ENCODE peak calls at places on chromosomes 2 and 18, in four cellular contexts. One of them, this sample, is unnamed.

GRCh38 chr2:65165595-65165994 is 35.7 kb upstream of the RAB1A start:
- DNase-seq in NB4: peak
- DNase-seq in lower lobe of right lung: no peak
- DNase-seq in epithelial cell of esophagus: no peak
- DNase-seq in this sample: no peak

GRCh38 chr2:241990466-241990865 is 120.9 kb downstream of the RTP5 start:
- DNase-seq in NB4: no peak
- DNase-seq in lower lobe of right lung: no peak
- DNase-seq in epithelial cell of esophagus: no peak
- DNase-seq in this sample: no peak

GRCh38 chr18:49529596-49529995 is 32.3 kb upstream of the LIPG start:
- DNase-seq in NB4: no peak
- DNase-seq in lower lobe of right lung: no peak
- DNase-seq in epithelial cell of esophagus: no peak
- DNase-seq in this sample: no peak

GRCh38 chr2:227406177-227407031 is 18.7 kb upstream of the SCYGR1 start:
- DNase-seq in NB4: peak
- DNase-seq in lower lobe of right lung: no peak
- DNase-seq in epithelial cell of esophagus: peak
- DNase-seq in this sample: peak

GRCh38 chr2:216006164-216006663 is 7.1 kb downstream of the MREG start:
- DNase-seq in NB4: peak
- DNase-seq in lower lobe of right lung: peak
- DNase-seq in epithelial cell of esophagus: peak
- DNase-seq in this sample: no peak

GRCh38 chr2:129061079-129061785 is 742.6 kb upstream of the HS6ST1 start:
- DNase-seq in NB4: peak
- DNase-seq in lower lobe of right lung: no peak
- DNase-seq in epithelial cell of esophagus: peak
- DNase-seq in this sample: peak

GRCh38 chr2:195608768-195609454 is 48.1 kb upstream of the SLC39A10 start:
- DNase-seq in NB4: no peak
- DNase-seq in lower lobe of right lung: no peak
- DNase-seq in epithelial cell of esophagus: no peak
- DNase-seq in this sample: no peak

GRCh38 chr2:16010951-16011620 is 70.7 kb downstream of the MYCN start:
- DNase-seq in NB4: no peak
- DNase-seq in lower lobe of right lung: no peak
- DNase-seq in epithelial cell of esophagus: no peak
- DNase-seq in this sample: no peak

GRCh38 chr18:2902327-2902726 is 55.5 kb downstream of the EMILIN2 start:
- DNase-seq in NB4: no peak
- DNase-seq in lower lobe of right lung: no peak
- DNase-seq in epithelial cell of esophagus: no peak
- DNase-seq in this sample: no peak

GRCh38 chr2:25204190-25204838 is 35.9 kb upstream of the POMC start:
- DNase-seq in NB4: no peak
- DNase-seq in lower lobe of right lung: no peak
- DNase-seq in epithelial cell of esophagus: no peak
- DNase-seq in this sample: no peak

GRCh38 chr18:74896390-74896991 is 298.8 kb downstream of the ZNF407 start:
- DNase-seq in NB4: peak
- DNase-seq in lower lobe of right lung: no peak
- DNase-seq in epithelial cell of esophagus: peak
- DNase-seq in this sample: no peak

GRCh38 chr2:64485961-64486360 is 32.0 kb downstream of the LGALSL start:
- DNase-seq in NB4: no peak
- DNase-seq in lower lobe of right lung: no peak
- DNase-seq in epithelial cell of esophagus: peak
- DNase-seq in this sample: no peak

GRCh38 chr18:70420151-70420898 is 131.5 kb downstream of the SOCS6 start:
- DNase-seq in NB4: peak
- DNase-seq in lower lobe of right lung: no peak
- DNase-seq in epithelial cell of esophagus: peak
- DNase-seq in this sample: no peak

GRCh38 chr2:169461143-169461542 is 18.2 kb upstream of the BBS5 start:
- DNase-seq in NB4: no peak
- DNase-seq in lower lobe of right lung: no peak
- DNase-seq in epithelial cell of esophagus: no peak
- DNase-seq in this sample: no peak

GRCh38 chr2:58039170-58039611 is 7.4 kb upstream of the VRK2 start:
- DNase-seq in NB4: peak
- DNase-seq in lower lobe of right lung: no peak
- DNase-seq in epithelial cell of esophagus: no peak
- DNase-seq in this sample: no peak

GRCh38 chr2:17587469-17587868 is 47.0 kb downstream of the VSNL1 start:
- DNase-seq in NB4: no peak
- DNase-seq in lower lobe of right lung: no peak
- DNase-seq in epithelial cell of esophagus: no peak
- DNase-seq in this sample: no peak

GRCh38 chr2:134145519-134145918 is 108.4 kb upstream of the MGAT5 start:
- DNase-seq in NB4: no peak
- DNase-seq in lower lobe of right lung: no peak
- DNase-seq in epithelial cell of esophagus: no peak
- DNase-seq in this sample: no peak

GRCh38 chr2:10028988-10029874 is 14.1 kb upstream of the KLF11 start:
- DNase-seq in NB4: peak
- DNase-seq in lower lobe of right lung: peak
- DNase-seq in epithelial cell of esophagus: peak
- DNase-seq in this sample: no peak

GRCh38 chr2:120037995-120038541 is 25.2 kb downstream of the EPB41L5 start:
- DNase-seq in NB4: no peak
- DNase-seq in lower lobe of right lung: no peak
- DNase-seq in epithelial cell of esophagus: peak
- DNase-seq in this sample: no peak

GRCh38 chr2:85774126-85774978 is 20.6 kb downstream of the ATOH8 start:
- DNase-seq in NB4: no peak
- DNase-seq in lower lobe of right lung: peak
- DNase-seq in epithelial cell of esophagus: no peak
- DNase-seq in this sample: no peak

GRCh38 chr2:234495076-234495800 is 1.6 kb downstream of the ARL4C start:
- DNase-seq in NB4: no peak
- DNase-seq in lower lobe of right lung: no peak
- DNase-seq in epithelial cell of esophagus: peak
- DNase-seq in this sample: no peak

GRCh38 chr2:197604117-197604516 is 71.3 kb downstream of the RFTN2 start:
- DNase-seq in NB4: no peak
- DNase-seq in lower lobe of right lung: no peak
- DNase-seq in epithelial cell of esophagus: no peak
- DNase-seq in this sample: no peak

GRCh38 chr2:226308981-226309380 is 490.6 kb downstream of the IRS1 start:
- DNase-seq in NB4: no peak
- DNase-seq in lower lobe of right lung: no peak
- DNase-seq in epithelial cell of esophagus: no peak
- DNase-seq in this sample: no peak

GRCh38 chr2:183253441-183254130 is 129.3 kb downstream of the NUP35 start:
- DNase-seq in NB4: peak
- DNase-seq in lower lobe of right lung: no peak
- DNase-seq in epithelial cell of esophagus: no peak
- DNase-seq in this sample: no peak

GRCh38 chr2:102229141-102229764 is 42.4 kb downstream of the IL1RL2 start:
- DNase-seq in NB4: no peak
- DNase-seq in lower lobe of right lung: no peak
- DNase-seq in epithelial cell of esophagus: peak
- DNase-seq in this sample: no peak

GRCh38 chr2:100588071-100588786 is 25.4 kb downstream of the PDCL3 start:
- DNase-seq in NB4: peak
- DNase-seq in lower lobe of right lung: no peak
- DNase-seq in epithelial cell of esophagus: peak
- DNase-seq in this sample: no peak

GRCh38 chr2:149155181-149155580 is 116.7 kb downstream of the LYPD6B start:
- DNase-seq in NB4: peak
- DNase-seq in lower lobe of right lung: no peak
- DNase-seq in epithelial cell of esophagus: no peak
- DNase-seq in this sample: no peak

GRCh38 chr2:98608962-98609604 is 694 bp downstream of the UNC50 start:
- DNase-seq in NB4: peak
- DNase-seq in lower lobe of right lung: no peak
- DNase-seq in epithelial cell of esophagus: peak
- DNase-seq in this sample: no peak

GRCh38 chr2:201779996-201780673 is 598 bp downstream of the ALS2 start:
- DNase-seq in NB4: peak
- DNase-seq in lower lobe of right lung: no peak
- DNase-seq in epithelial cell of esophagus: peak
- DNase-seq in this sample: no peak

GRCh38 chr2:211498551-211499205 is 942.3 kb downstream of the CPS1 start:
- DNase-seq in NB4: no peak
- DNase-seq in lower lobe of right lung: no peak
- DNase-seq in epithelial cell of esophagus: no peak
- DNase-seq in this sample: no peak

GRCh38 chr2:211495339-211495738 is 938.9 kb downstream of the CPS1 start:
- DNase-seq in NB4: no peak
- DNase-seq in lower lobe of right lung: no peak
- DNase-seq in epithelial cell of esophagus: no peak
- DNase-seq in this sample: no peak

DNA sequence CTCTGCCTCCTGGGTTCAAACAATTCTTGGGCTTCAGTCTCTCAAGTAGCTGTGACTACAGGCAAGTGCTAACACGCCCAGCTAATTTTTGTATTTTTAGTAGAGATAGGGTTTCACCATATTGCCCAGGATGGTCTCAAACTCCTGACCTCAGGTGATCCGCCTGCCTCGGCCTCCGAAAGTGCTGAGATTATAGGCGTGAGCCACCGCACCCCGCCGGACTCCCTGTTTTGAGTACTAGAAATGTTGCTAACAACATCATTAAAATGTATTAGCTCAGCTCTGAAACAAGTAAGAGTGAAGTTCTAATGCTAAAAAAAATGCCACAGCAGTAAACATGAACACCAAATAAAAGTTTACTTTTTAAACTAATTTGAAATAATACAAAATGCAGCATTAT is 937.7 kb downstream of the CPS1 start:
- DNase-seq in NB4: no peak
- DNase-seq in lower lobe of right lung: no peak
- DNase-seq in epithelial cell of esophagus: no peak
- DNase-seq in this sample: no peak
- H3K4me3 ChIP-seq in NB4: no peak
- H3K4me3 ChIP-seq in lower lobe of right lung: no peak
- H3K4me3 ChIP-seq in epithelial cell of esophagus: no peak
- H3K4me3 ChIP-seq in this sample: no peak

GRCh38 chr2:95208101-95208500 is 780 bp downstream of the ZNF892 start:
- DNase-seq in NB4: no peak
- DNase-seq in lower lobe of right lung: no peak
- DNase-seq in epithelial cell of esophagus: peak
- DNase-seq in this sample: no peak
- H3K4me3 ChIP-seq in NB4: peak
- H3K4me3 ChIP-seq in lower lobe of right lung: peak
- H3K4me3 ChIP-seq in epithelial cell of esophagus: peak
- H3K4me3 ChIP-seq in this sample: peak

GRCh38 chr18:24810561-24810960 is 350.1 kb downstream of the HRH4 start:
- DNase-seq in NB4: no peak
- DNase-seq in lower lobe of right lung: no peak
- DNase-seq in epithelial cell of esophagus: no peak
- DNase-seq in this sample: no peak
- H3K4me3 ChIP-seq in NB4: no peak
- H3K4me3 ChIP-seq in lower lobe of right lung: no peak
- H3K4me3 ChIP-seq in epithelial cell of esophagus: no peak
- H3K4me3 ChIP-seq in this sample: no peak

DNA sequence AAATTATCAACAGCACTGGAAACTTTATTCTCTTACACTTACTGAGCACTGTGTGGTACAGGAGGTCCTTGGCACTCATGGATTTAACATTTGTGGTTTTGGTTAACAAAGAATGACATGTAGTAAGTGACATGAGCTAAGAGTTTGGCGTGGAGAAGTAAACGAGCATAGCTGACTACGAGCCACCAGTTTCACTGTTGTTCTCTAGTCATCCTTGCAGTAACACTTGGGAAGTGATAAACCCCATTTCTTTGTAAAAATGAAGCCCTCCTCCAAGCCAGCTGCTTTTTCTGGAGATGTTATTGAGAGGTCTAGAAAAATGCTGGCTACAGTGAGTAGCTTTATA is 32.7 kb downstream of the QPCT start:
- DNase-seq in NB4: peak
- DNase-seq in lower lobe of right lung: no peak
- DNase-seq in epithelial cell of esophagus: no peak
- DNase-seq in this sample: no peak
- H3K4me3 ChIP-seq in NB4: no peak
- H3K4me3 ChIP-seq in lower lobe of right lung: peak
- H3K4me3 ChIP-seq in epithelial cell of esophagus: no peak
- H3K4me3 ChIP-seq in this sample: peak